ENCODE peak calls at places on chromosomes 11 and 22, in five cellular contexts. L is tibial nerve; V is epithelial cell of esophagus; B is stimulated activated CD4-positive, alpha-beta T cell treated with anti-CD3 and anti-CD28 coated beads, Interleukin-1b, Interleukin-23, amount 100 ng/mL, for 1 hour; W is HAP-1. M is an unnamed sample.

GRCh38 chr22:50276143-50276542 is 6.0 kb upstream of the MAPK11 start:
- DNase-seq in V (peak), W (peak), L (peak), B (no peak), M (no peak)

GRCh38 chr11:1128333-1129142 is 29.2 kb upstream of the MUC5AC start:
- DNase-seq in L (no peak), W (peak), V (no peak), B (no peak), M (no peak)

GRCh38 chr22:43042101-43042780 is 27.3 kb upstream of the PACSIN2 start:
- DNase-seq in B (no peak), V (peak), W (no peak), L (no peak), M (no peak)

GRCh38 chr11:12465332-12465731 is 88.0 kb downstream of the PARVA start:
- DNase-seq in L (no peak), V (no peak), B (no peak), W (no peak), M (no peak)

GRCh38 chr11:128361451-128362020 is 225.8 kb downstream of the ETS1 start:
- DNase-seq in W (no peak), L (no peak), B (no peak), V (no peak), M (no peak)

GRCh38 chr22:19629720-19630419 is 84.4 kb upstream of the SEPTIN5 start:
- DNase-seq in B (peak), L (peak), V (peak), W (peak), M (peak)

GRCh38 chr11:69981119-69981770 is 96.9 kb upstream of the ANO1 start:
- DNase-seq in V (no peak), L (no peak), B (no peak), W (no peak), M (no peak)

GRCh38 chr11:46263120-46263519 is 14.3 kb upstream of the CREB3L1 start:
- DNase-seq in V (no peak), L (no peak), W (no peak), B (no peak), M (no peak)

GRCh38 chr11:105589346-105589745 is 20.5 kb upstream of the GRIA4 start:
- DNase-seq in B (no peak), V (no peak), L (no peak), W (no peak), M (no peak)

GRCh38 chr22:22866381-22867111 is 21.1 kb upstream of the IGLL5 start:
- DNase-seq in W (no peak), B (no peak), L (peak), V (peak), M (no peak)

GRCh38 chr22:23793326-23793725 is 6.6 kb downstream of the SMARCB1 start:
- DNase-seq in V (no peak), B (no peak), L (no peak), W (no peak), M (no peak)

GRCh38 chr11:65424200-65425104 is 1.9 kb downstream of the NEAT1 start:
- DNase-seq in W (peak), B (no peak), V (peak), L (peak), M (peak)

GRCh38 chr11:130761560-130762220 is 154.6 kb downstream of the SNX19 start:
- DNase-seq in L (no peak), B (no peak), V (no peak), W (no peak), M (no peak)

GRCh38 chr22:46131151-46131587 is 19.2 kb upstream of the PPARA start:
- DNase-seq in L (no peak), B (no peak), V (no peak), W (peak), M (no peak)

GRCh38 chr11:79439430-79439892 is 1.4 kb downstream of the TENM4 start:
- DNase-seq in V (peak), L (peak), B (no peak), W (peak), M (no peak)

GRCh38 chr11:112465433-112466024 is 204.9 kb upstream of the PLET1 start:
- DNase-seq in V (no peak), B (no peak), L (no peak), W (no peak), M (no peak)

GRCh38 chr11:112226062-112226921 is at the start of gene PTS:
- DNase-seq in B (peak), V (peak), L (peak), W (peak), M (peak)

GRCh38 chr11:94854770-94855633 is 86.8 kb downstream of the AMOTL1 start:
- DNase-seq in L (no peak), V (no peak), W (no peak), B (no peak), M (peak)

GRCh38 chr11:66045177-66045639 is 3.8 kb downstream of the GAL3ST3 start:
- DNase-seq in B (peak), L (peak), W (peak), V (peak), M (peak)

GRCh38 chr11:7450836-7451235 is 34.5 kb upstream of the OLFML1 start:
- DNase-seq in V (no peak), W (no peak), B (no peak), L (no peak), M (no peak)

GRCh38 chr11:17476317-17477083 is at the start of gene ABCC8:
- DNase-seq in L (no peak), B (no peak), V (no peak), W (peak), M (no peak)

GRCh38 chr11:62236187-62236586 is 5.9 kb upstream of the SCGB1D2 start:
- DNase-seq in W (no peak), V (no peak), L (no peak), B (no peak), M (no peak)

GRCh38 chr11:126547691-126548090 is 192.2 kb downstream of the ST3GAL4 start:
- DNase-seq in L (no peak), W (no peak), B (no peak), V (no peak), M (no peak)

GRCh38 chr11:130945945-130946344 is 29.7 kb upstream of the SNX19 start:
- DNase-seq in W (no peak), L (peak), V (peak), B (no peak), M (peak)

GRCh38 chr22:19035474-19036228 is 86.6 kb downstream of the DGCR2 start:
- DNase-seq in V (no peak), L (no peak), B (no peak), W (peak), M (no peak)

GRCh38 chr11:3102641-3102921 is 45.4 kb upstream of the CARS1 start:
- DNase-seq in L (no peak), V (no peak), W (no peak), B (no peak), M (no peak)

GRCh38 chr11:71437399-71437798 is 10.8 kb downstream of the DHCR7 start:
- DNase-seq in B (no peak), L (no peak), V (no peak), W (no peak), M (no peak)

GRCh38 chr11:63443714-63444113 is 47.3 kb downstream of the PLAAT5 start:
- DNase-seq in V (no peak), W (no peak), L (no peak), B (no peak), M (no peak)

GRCh38 chr11:18491924-18492323 is 34.8 kb downstream of the TSG101 start:
- DNase-seq in V (no peak), W (no peak), L (no peak), B (no peak), M (no peak)